ENCODE peak calls at places on chromosome 11, in four cellular contexts. D, L, Y and V are unnamed samples. For H3K4me1 and H3K9me3, the result is how much of the 10 kb centered on the place peaks cover.

GRCh38 chr11:3866206-3866605 is 10.7 kb downstream of the STIM1 start:
- DNase-seq in L (no peak), Y (no peak), D (peak), V (no peak)

GRCh38 chr11:48109046-48109666 is 107.5 kb upstream of the OR4B1 start:
- DNase-seq in L (no peak), Y (no peak), D (no peak), V (no peak)

GRCh38 chr11:2466069-2466801 is 21.4 kb downstream of the KCNQ1 start:
- DNase-seq in L (peak), Y (no peak), D (no peak), V (no peak)

GRCh38 chr11:85718991-85719807 is 33.2 kb upstream of the CCDC89 start:
- DNase-seq in L (no peak), Y (no peak), D (peak), V (no peak)

GRCh38 chr11:9802291-9802861 is 138.5 kb downstream of the SWAP70 start:
- DNase-seq in L (no peak), D (no peak), Y (no peak), V (no peak)

GRCh38 chr11:62548545-62549335 is 2.1 kb upstream of the AHNAK start:
- DNase-seq in Y (peak), D (no peak), L (peak), V (no peak)

GRCh38 chr11:13384837-13385417 is 78.1 kb downstream of the BTBD10 start:
- DNase-seq in D (no peak), L (peak), Y (peak), V (no peak)

GRCh38 chr11:34204396-34205279 is 99.2 kb downstream of the NAT10 start:
- DNase-seq in D (no peak), L (no peak), Y (no peak), V (no peak)

GRCh38 chr11:94151903-94152677 is 23.4 kb downstream of the PANX1 start:
- DNase-seq in L (no peak), Y (no peak), D (peak), V (no peak)

GRCh38 chr11:11427185-11427944 is 74.3 kb upstream of the CSNK2A3 start:
- DNase-seq in L (no peak), Y (no peak), D (no peak), V (no peak)

GRCh38 chr11:27183672-27184457 is 143.2 kb downstream of the BBOX1 start:
- DNase-seq in D (no peak), L (peak), Y (peak), V (no peak)

GRCh38 chr11:62588966-62589637 is 2.2 kb downstream of the TUT1 start:
- DNase-seq in Y (no peak), L (no peak), D (no peak), V (no peak)

GRCh38 chr11:61082931-61083531 is 19.3 kb upstream of the CD5 start:
- DNase-seq in L (no peak), Y (no peak), D (no peak), V (no peak)

GRCh38 chr11:7871056-7871455 is 60.0 kb downstream of the OR10A6 start:
- DNase-seq in L (no peak), D (no peak), Y (no peak), V (no peak)

GRCh38 chr11:17604913-17605230 is 57.8 kb downstream of the OTOG start:
- DNase-seq in D (no peak), L (no peak), Y (no peak), V (no peak)

GRCh38 chr11:117005758-117006157 is 92.5 kb downstream of the SIK3 start:
- DNase-seq in Y (no peak), D (no peak), L (no peak), V (no peak)

GRCh38 chr11:98069861-98070260 is 950.9 kb upstream of the CNTN5 start:
- DNase-seq in D (no peak), L (no peak), Y (no peak), V (no peak)

GRCh38 chr11:70220136-70220535 is 17.0 kb downstream of the FADD start:
- DNase-seq in Y (no peak), L (no peak), D (no peak), V (no peak)

GRCh38 chr11:70650075-70650909 is 252.0 kb downstream of the CTTN start:
- DNase-seq in D (peak), L (peak), Y (no peak), V (no peak)

GRCh38 chr11:100562102-100562501 is 125.0 kb upstream of the ARHGAP42 start:
- DNase-seq in Y (no peak), D (no peak), L (no peak), V (no peak)

GRCh38 chr11:42407379-42407778 is 904.4 kb upstream of the API5 start:
- DNase-seq in L (no peak), D (no peak), Y (no peak), V (no peak)

GRCh38 chr11:6673523-6673922 is 9.6 kb downstream of the MRPL17 start:
- DNase-seq in D (no peak), Y (no peak), L (no peak), V (no peak)

GRCh38 chr11:60372767-60373166 is 5.6 kb upstream of the MS4A7 start:
- DNase-seq in D (no peak), Y (no peak), L (no peak), V (no peak)

GRCh38 chr11:120792306-120792705 is 231.6 kb upstream of the TBCEL start:
- DNase-seq in L (peak), D (no peak), Y (no peak), V (no peak)

GRCh38 chr11:120011836-120012235 is 126.1 kb downstream of the TRIM29 start:
- DNase-seq in D (no peak), L (no peak), Y (no peak), V (no peak)

GRCh38 chr11:111938687-111939160 is 1.6 kb downstream of the DIXDC1 start:
- DNase-seq in Y (no peak), L (no peak), D (no peak), V (no peak)

GRCh38 chr11:103483996-103484395 is 374.8 kb downstream of the DYNC2H1 start:
- DNase-seq in Y (no peak), D (no peak), L (no peak), V (no peak)

GRCh38 chr11:27215471-27216267 is 147.3 kb downstream of the CCDC34 start:
- DNase-seq in D (no peak), Y (peak), L (peak), V (no peak)

GRCh38 chr11:96168623-96169022 is 174.4 kb downstream of the MAML2 start:
- DNase-seq in Y (peak), L (peak), D (peak), V (no peak)

GRCh38 chr11:67271212-67271547 is 4.9 kb downstream of the GRK2 start:
- DNase-seq in Y (no peak), L (no peak), D (no peak), V (no peak)
- H3K4me1 ChIP-seq in Y (under half), L (under half), D (half or more), V (half or more)

DNA sequence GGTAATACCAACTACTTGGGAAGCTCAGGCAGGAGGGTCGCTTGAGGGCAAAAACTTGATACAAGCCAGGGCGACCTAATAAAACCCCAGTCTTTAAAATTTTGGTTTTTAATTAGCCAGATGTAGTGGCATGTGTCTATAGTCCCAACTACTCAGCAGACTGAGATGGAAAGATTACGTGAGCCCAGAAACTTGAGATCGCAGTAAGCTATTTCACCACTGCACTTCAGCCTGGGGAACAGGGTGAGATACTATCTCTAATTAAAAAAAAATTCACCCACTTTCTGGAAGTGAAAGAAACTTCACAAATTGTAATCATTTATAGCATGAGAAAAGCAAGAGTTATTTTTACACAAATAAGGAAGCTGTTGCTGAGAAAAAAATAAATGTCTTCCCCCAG is 838 bp upstream of the GLYATL2 start:
- DNase-seq in L (no peak), Y (no peak), D (no peak), V (no peak)
- H3K9me3 ChIP-seq in L (under half), Y (under half), D (under half), V (under half)

GRCh38 chr11:64893194-64894069 is 15.0 kb upstream of the EHD1 start:
- DNase-seq in L (peak), D (no peak), Y (no peak), V (no peak)
- TF ChIP-seq CTCF in L (no peak), D (no peak), Y (no peak), V (no peak)

DNA sequence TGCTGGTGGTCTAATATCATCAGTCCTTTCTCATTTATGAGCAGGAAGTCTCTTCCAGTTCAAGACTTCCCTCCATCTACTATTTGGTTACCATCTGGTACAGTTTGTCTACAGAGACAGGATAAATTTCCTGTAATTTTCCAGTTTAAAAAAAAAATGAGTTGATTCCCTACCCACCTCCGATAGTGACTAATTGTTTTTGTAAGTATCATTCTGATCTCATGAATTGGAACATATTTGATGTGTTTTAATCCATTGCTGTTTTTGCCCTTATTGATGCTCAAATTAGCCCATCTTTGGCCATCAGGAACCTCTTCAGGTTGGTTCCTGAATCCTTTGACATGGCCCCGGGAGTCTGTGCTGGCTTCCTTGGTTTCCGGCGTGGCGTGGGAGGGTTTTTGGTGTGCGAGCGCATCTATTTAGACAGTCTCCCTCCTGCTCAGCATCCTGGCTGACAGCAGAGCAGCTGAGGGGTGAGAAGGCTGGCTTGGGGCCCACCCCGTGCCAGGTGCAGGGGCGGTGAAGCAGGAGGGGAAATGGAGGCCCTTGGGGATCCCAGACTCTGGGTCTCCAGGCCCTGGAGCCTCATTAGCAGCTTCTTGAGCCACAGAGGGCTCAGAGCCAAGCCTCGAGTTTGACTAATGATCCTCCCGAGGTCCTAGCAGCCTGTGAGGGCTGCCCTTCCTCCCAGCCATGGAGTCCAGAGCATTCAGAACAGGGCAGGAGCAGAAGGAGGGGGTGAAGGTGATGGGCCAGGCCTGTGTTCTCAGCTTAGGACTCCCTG is 6.8 kb downstream of the OMP start:
- DNase-seq in D (no peak), L (no peak), Y (no peak), V (no peak)
- H3K4me1 ChIP-seq in D (under half), L (under half), Y (under half), V (under half)

GRCh38 chr11:20000393-20001134 is 159.7 kb downstream of the DBX1 start:
- DNase-seq in Y (no peak), D (no peak), L (no peak), V (no peak)

GRCh38 chr11:20003357-20003756 is 156.9 kb downstream of the DBX1 start:
- DNase-seq in L (no peak), Y (no peak), D (no peak), V (no peak)

GRCh38 chr11:20000022-20000392 is 160.3 kb downstream of the DBX1 start:
- DNase-seq in L (no peak), D (no peak), Y (no peak), V (no peak)

GRCh38 chr11:20004856-20005255 is 155.4 kb downstream of the DBX1 start:
- DNase-seq in D (no peak), Y (no peak), L (no peak), V (no peak)

DNA sequence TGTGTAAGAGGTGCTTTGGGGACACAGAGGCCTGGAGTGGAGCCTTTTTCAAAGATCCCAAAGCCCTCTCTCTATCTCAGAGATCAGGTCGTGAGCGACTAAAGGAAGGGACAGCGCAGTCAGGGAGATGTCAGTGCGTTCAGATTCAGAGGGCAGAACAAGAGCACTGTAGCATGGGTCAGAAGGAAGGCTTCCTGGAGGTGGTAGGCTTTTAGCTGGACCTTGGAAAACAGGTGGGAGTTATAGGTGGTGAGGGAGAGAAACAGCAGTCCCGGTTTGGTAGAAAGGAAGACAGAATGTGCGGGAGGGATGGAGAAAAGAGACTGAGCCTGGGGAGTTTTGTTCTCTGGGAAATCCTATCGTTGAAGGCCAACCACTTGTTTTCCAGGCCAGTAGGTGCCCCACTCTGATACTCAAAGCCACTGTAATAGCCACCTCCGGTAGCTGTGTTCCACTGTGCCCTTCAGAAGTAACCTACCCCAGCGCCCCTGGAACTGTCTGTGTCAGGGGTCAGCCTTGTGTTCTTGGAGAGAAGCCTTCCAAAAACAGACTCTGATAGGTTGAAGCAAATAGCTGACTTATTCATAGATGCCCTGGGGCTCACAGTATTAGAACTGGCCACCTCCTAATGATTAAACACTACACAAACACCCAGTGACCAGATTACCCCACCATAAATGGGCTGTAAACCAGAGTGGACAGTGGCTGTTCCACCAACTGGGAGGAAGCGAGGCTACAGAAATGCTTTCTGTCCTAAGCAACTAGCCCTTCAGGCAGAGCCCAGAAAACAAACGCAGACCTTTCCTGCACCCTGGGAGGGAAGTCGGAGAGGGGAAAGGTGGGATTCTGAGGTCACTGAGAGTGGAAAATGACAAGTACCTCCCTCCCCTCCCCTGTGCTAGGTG is 157.7 kb downstream of the DBX1 start:
- DNase-seq in Y (no peak), L (no peak), D (no peak), V (no peak)
- H3K9me3 ChIP-seq in Y (under half), L (under half), D (under half), V (under half)

GRCh38 chr11:129895126-129896041 is at the start of gene NFRKB:
- DNase-seq in L (peak), D (peak), Y (peak), V (peak)
- TF ChIP-seq CTCF in L (no peak), D (no peak), Y (no peak), V (no peak)

DNA sequence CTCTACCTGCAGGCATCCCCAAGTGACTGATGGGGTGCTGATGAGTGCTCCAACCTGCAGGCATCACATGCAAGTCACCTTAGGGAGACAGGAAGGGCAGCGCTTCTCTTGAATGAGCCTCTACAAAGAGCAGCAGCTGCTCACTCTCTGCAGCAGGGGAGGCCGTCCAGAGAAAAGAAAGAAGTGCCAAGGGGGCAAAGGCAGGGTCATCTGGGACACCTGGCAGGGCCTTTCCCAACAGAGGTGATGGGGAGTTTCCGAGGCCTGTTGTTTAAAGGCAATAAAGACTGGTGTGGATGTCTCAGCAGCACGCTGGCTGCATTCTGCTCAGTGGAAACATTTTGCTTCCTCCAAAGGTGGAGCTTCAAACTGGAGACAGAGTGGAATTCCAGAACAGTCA is 113.7 kb downstream of the ETS1 start:
- DNase-seq in D (no peak), Y (no peak), L (no peak), V (no peak)
- H3K4me1 ChIP-seq in D (under half), Y (under half), L (under half), V (under half)